ENCODE peak calls at places on chromosomes 2 and 18, in four cellular contexts. One of them, this sample, is unnamed.

GRCh38 chr2:201788371-201788770 is 7.6 kb upstream of the ALS2 start:
- DNase-seq in SK-N-SH: no peak
- DNase-seq in neural progenitor cell: no peak
- DNase-seq in PC-3: no peak
- DNase-seq in this sample: no peak

GRCh38 chr2:147521936-147522335 is 322.9 kb upstream of the ACVR2A start:
- DNase-seq in SK-N-SH: no peak
- DNase-seq in neural progenitor cell: no peak
- DNase-seq in PC-3: no peak
- DNase-seq in this sample: no peak

GRCh38 chr2:10382313-10383061 is 65.6 kb downstream of the ODC1 start:
- DNase-seq in SK-N-SH: no peak
- DNase-seq in neural progenitor cell: peak; percentile 17
- DNase-seq in PC-3: no peak
- DNase-seq in this sample: peak; percentile 75

GRCh38 chr2:182642328-182642727 is 73.7 kb upstream of the DNAJC10 start:
- DNase-seq in SK-N-SH: peak; percentile 41
- DNase-seq in neural progenitor cell: peak; percentile 38
- DNase-seq in PC-3: peak; percentile 65
- DNase-seq in this sample: peak; percentile 21

GRCh38 chr2:11056614-11057013 is 98.7 kb upstream of the SLC66A3 start:
- DNase-seq in SK-N-SH: peak; percentile 42
- DNase-seq in neural progenitor cell: no peak
- DNase-seq in PC-3: peak; percentile 77
- DNase-seq in this sample: no peak

GRCh38 chr18:77056399-77057015 is 76.1 kb downstream of the MBP start:
- DNase-seq in SK-N-SH: no peak
- DNase-seq in neural progenitor cell: peak; percentile 63
- DNase-seq in PC-3: no peak
- DNase-seq in this sample: no peak

GRCh38 chr2:148538375-148538774 is 106.2 kb upstream of the EPC2 start:
- DNase-seq in SK-N-SH: peak; percentile 28
- DNase-seq in neural progenitor cell: no peak
- DNase-seq in PC-3: no peak
- DNase-seq in this sample: no peak

GRCh38 chr2:85216051-85216431 is 82.8 kb downstream of the TCF7L1 start:
- DNase-seq in SK-N-SH: no peak
- DNase-seq in neural progenitor cell: peak; percentile 26
- DNase-seq in PC-3: no peak
- DNase-seq in this sample: no peak

GRCh38 chr2:239735131-239735828 is 289.9 kb downstream of the NDUFA10 start:
- DNase-seq in SK-N-SH: no peak
- DNase-seq in neural progenitor cell: peak; percentile 78
- DNase-seq in PC-3: no peak
- DNase-seq in this sample: no peak

GRCh38 chr18:32389868-32390267 is 80.8 kb downstream of the GAREM1 start:
- DNase-seq in SK-N-SH: no peak
- DNase-seq in neural progenitor cell: no peak
- DNase-seq in PC-3: no peak
- DNase-seq in this sample: no peak

GRCh38 chr2:160426604-160427003 is 67.0 kb downstream of the RBMS1 start:
- DNase-seq in SK-N-SH: no peak
- DNase-seq in neural progenitor cell: peak; percentile 66
- DNase-seq in PC-3: no peak
- DNase-seq in this sample: no peak

GRCh38 chr2:160427629-160428424 is 65.8 kb downstream of the RBMS1 start:
- DNase-seq in SK-N-SH: no peak
- DNase-seq in neural progenitor cell: no peak
- DNase-seq in PC-3: no peak
- DNase-seq in this sample: peak; percentile 70

GRCh38 chr2:160429248-160430000 is 64.2 kb downstream of the RBMS1 start:
- DNase-seq in SK-N-SH: no peak
- DNase-seq in neural progenitor cell: peak; percentile 24
- DNase-seq in PC-3: peak; percentile 89
- DNase-seq in this sample: peak; percentile 82

GRCh38 chr2:160430001-160430344 is 63.6 kb downstream of the RBMS1 start:
- DNase-seq in SK-N-SH: no peak
- DNase-seq in neural progenitor cell: no peak
- DNase-seq in PC-3: no peak
- DNase-seq in this sample: no peak

GRCh38 chr2:160428425-160428763 is 65.2 kb downstream of the RBMS1 start:
- DNase-seq in SK-N-SH: no peak
- DNase-seq in neural progenitor cell: no peak
- DNase-seq in PC-3: no peak
- DNase-seq in this sample: no peak
- H3K4me1 ChIP-seq in SK-N-SH: peaks cover 10% of the 10 kb centered on the region
- H3K4me1 ChIP-seq in neural progenitor cell: peaks cover 24% of the 10 kb centered on the region
- H3K4me1 ChIP-seq in PC-3: peaks cover 21% of the 10 kb centered on the region
- H3K4me1 ChIP-seq in this sample: peaks cover 25% of the 10 kb centered on the region

GRCh38 chr18:79438089-79438488 is 42.4 kb downstream of the NFATC1 start:
- DNase-seq in SK-N-SH: no peak
- DNase-seq in neural progenitor cell: no peak
- DNase-seq in PC-3: no peak
- DNase-seq in this sample: no peak

GRCh38 chr18:79438581-79438980 is 42.9 kb downstream of the NFATC1 start:
- DNase-seq in SK-N-SH: no peak
- DNase-seq in neural progenitor cell: no peak
- DNase-seq in PC-3: peak; percentile 6
- DNase-seq in this sample: no peak

GRCh38 chr18:79440728-79441127 is 45.0 kb downstream of the NFATC1 start:
- DNase-seq in SK-N-SH: no peak
- DNase-seq in neural progenitor cell: no peak
- DNase-seq in PC-3: no peak
- DNase-seq in this sample: no peak

GRCh38 chr18:79440316-79440715 is 44.6 kb downstream of the NFATC1 start:
- DNase-seq in SK-N-SH: no peak
- DNase-seq in neural progenitor cell: no peak
- DNase-seq in PC-3: no peak
- DNase-seq in this sample: no peak

GRCh38 chr18:79439201-79440023 is 43.7 kb downstream of the NFATC1 start:
- DNase-seq in SK-N-SH: no peak
- DNase-seq in neural progenitor cell: no peak
- DNase-seq in PC-3: peak; percentile 57
- DNase-seq in this sample: no peak
- TF ChIP-seq EZH2phosphoT487 in SK-N-SH: no peak
- TF ChIP-seq EZH2phosphoT487 in neural progenitor cell: no peak
- TF ChIP-seq EZH2phosphoT487 in PC-3: no peak
- TF ChIP-seq EZH2phosphoT487 in this sample: no peak

DNA sequence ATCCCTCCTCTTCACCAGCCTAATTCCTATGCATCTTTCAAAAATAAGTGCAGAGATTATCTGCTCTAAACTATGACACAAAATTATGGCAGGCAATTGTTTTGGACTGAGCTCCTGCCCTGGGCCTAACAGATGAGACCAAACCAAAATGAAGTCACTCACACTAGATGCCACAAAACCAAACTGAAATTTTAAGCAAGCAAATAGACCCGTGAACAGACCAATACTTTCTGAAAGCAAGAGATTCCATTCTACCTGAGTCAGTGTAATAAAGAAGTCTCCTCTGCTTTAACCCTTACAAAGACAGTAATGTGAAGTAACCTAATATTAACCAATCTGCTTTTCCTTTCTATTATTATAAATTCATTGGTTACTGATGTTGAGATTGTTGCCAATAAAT is 84.3 kb downstream of the RIT2 start:
- DNase-seq in SK-N-SH: no peak
- DNase-seq in neural progenitor cell: no peak
- DNase-seq in PC-3: no peak
- DNase-seq in this sample: no peak
- H3K9ac ChIP-seq in SK-N-SH: no peak overlapping the region
- H3K9ac ChIP-seq in neural progenitor cell: no peak overlapping the region
- H3K9ac ChIP-seq in PC-3: no peak overlapping the region
- H3K9ac ChIP-seq in this sample: no peak overlapping the region

DNA sequence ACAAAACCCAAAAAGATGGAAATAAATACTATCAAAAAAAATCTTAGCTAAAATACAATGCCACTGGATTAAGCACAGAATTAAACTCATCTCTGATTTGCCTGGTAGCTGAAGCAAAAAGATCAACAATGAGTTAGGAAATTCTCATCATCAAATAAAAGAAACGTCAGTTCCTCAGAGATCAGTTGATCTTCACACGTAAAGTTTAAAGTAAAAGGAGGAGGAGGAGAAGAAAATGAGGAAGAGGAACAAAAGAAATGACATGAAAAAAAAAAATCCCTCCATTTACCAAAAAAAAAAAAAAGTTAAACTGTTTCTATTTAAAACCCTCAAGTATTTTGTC is 22.6 kb downstream of the KLF7 start:
- DNase-seq in SK-N-SH: no peak
- DNase-seq in neural progenitor cell: no peak
- DNase-seq in PC-3: no peak
- DNase-seq in this sample: no peak
- H3K4me1 ChIP-seq in SK-N-SH: peaks cover 39% of the 10 kb centered on the region
- H3K4me1 ChIP-seq in neural progenitor cell: peaks cover 36% of the 10 kb centered on the region
- H3K4me1 ChIP-seq in PC-3: peaks cover 3% of the 10 kb centered on the region
- H3K4me1 ChIP-seq in this sample: peaks cover 46% of the 10 kb centered on the region

GRCh38 chr18:5512191-5512590 is 31.6 kb downstream of the EPB41L3 start:
- DNase-seq in SK-N-SH: no peak
- DNase-seq in neural progenitor cell: no peak
- DNase-seq in PC-3: no peak
- DNase-seq in this sample: no peak

GRCh38 chr18:5510109-5510846 is 33.5 kb downstream of the EPB41L3 start:
- DNase-seq in SK-N-SH: no peak
- DNase-seq in neural progenitor cell: no peak
- DNase-seq in PC-3: peak; percentile 17
- DNase-seq in this sample: no peak

GRCh38 chr18:5503740-5504139 is 40.1 kb downstream of the EPB41L3 start:
- DNase-seq in SK-N-SH: no peak
- DNase-seq in neural progenitor cell: no peak
- DNase-seq in PC-3: no peak
- DNase-seq in this sample: no peak

GRCh38 chr18:5506174-5506573 is 37.6 kb downstream of the EPB41L3 start:
- DNase-seq in SK-N-SH: no peak
- DNase-seq in neural progenitor cell: no peak
- DNase-seq in PC-3: no peak
- DNase-seq in this sample: no peak

GRCh38 chr18:5508821-5509220 is 35.0 kb downstream of the EPB41L3 start:
- DNase-seq in SK-N-SH: no peak
- DNase-seq in neural progenitor cell: no peak
- DNase-seq in PC-3: no peak
- DNase-seq in this sample: no peak
- TF ChIP-seq EZH2phosphoT487 in SK-N-SH: no peak
- TF ChIP-seq EZH2phosphoT487 in neural progenitor cell: no peak
- TF ChIP-seq EZH2phosphoT487 in PC-3: no peak
- TF ChIP-seq EZH2phosphoT487 in this sample: no peak

GRCh38 chr2:55063226-55063625 is 13.0 kb upstream of the RTN4 start:
- DNase-seq in SK-N-SH: no peak
- DNase-seq in neural progenitor cell: no peak
- DNase-seq in PC-3: no peak
- DNase-seq in this sample: peak; percentile 20
- H3K9ac ChIP-seq in SK-N-SH: no peak overlapping the region
- H3K9ac ChIP-seq in neural progenitor cell: no peak overlapping the region
- H3K9ac ChIP-seq in PC-3: no peak overlapping the region
- H3K9ac ChIP-seq in this sample: no peak overlapping the region

GRCh38 chr2:216219866-216220265 is 110.7 kb downstream of the XRCC5 start:
- DNase-seq in SK-N-SH: no peak
- DNase-seq in neural progenitor cell: no peak
- DNase-seq in PC-3: no peak
- DNase-seq in this sample: peak; percentile 83
- H3K4me1 ChIP-seq in SK-N-SH: peaks cover 42% of the 10 kb centered on the region
- H3K4me1 ChIP-seq in neural progenitor cell: no peaks in the 10 kb centered on the region
- H3K4me1 ChIP-seq in PC-3: peaks cover 56% of the 10 kb centered on the region
- H3K4me1 ChIP-seq in this sample: peaks cover 85% of the 10 kb centered on the region

GRCh38 chr2:136665741-136666140 is 99.6 kb upstream of the THSD7B start:
- DNase-seq in SK-N-SH: no peak
- DNase-seq in neural progenitor cell: no peak
- DNase-seq in PC-3: no peak
- DNase-seq in this sample: no peak
- TF ChIP-seq EZH2phosphoT487 in SK-N-SH: no peak
- TF ChIP-seq EZH2phosphoT487 in neural progenitor cell: no peak
- TF ChIP-seq EZH2phosphoT487 in PC-3: no peak
- TF ChIP-seq EZH2phosphoT487 in this sample: no peak

This sample was measured in MM.1S.